ENCODE peak calls at places on chromosomes 2 and 18, in eight cellular contexts. One of them, this sample, is unnamed.

GRCh38 chr2:215505044-215505786 is 69.3 kb upstream of the FN1 start:
- DNase-seq in WTC11: no peak
- DNase-seq in glutamatergic neuron: no peak
- DNase-seq in NCI-H748 treated with DMSO at 0.1 percent for 48 hours: no peak
- DNase-seq in IMR-90: peak
- DNase-seq in amniotic stem cell: no peak
- DNase-seq in nucleus accumbens: no peak
- DNase-seq in HepG2: peak
- DNase-seq in this sample: no peak

GRCh38 chr2:240526521-240526920 is 31.3 kb downstream of the ANKMY1 start:
- DNase-seq in WTC11: no peak
- DNase-seq in glutamatergic neuron: no peak
- DNase-seq in NCI-H748 treated with DMSO at 0.1 percent for 48 hours: no peak
- DNase-seq in IMR-90: no peak
- DNase-seq in amniotic stem cell: no peak
- DNase-seq in nucleus accumbens: no peak
- DNase-seq in HepG2: no peak
- DNase-seq in this sample: no peak

GRCh38 chr2:190469770-190470169 is 61.6 kb downstream of the MFSD6 start:
- DNase-seq in WTC11: no peak
- DNase-seq in glutamatergic neuron: no peak
- DNase-seq in NCI-H748 treated with DMSO at 0.1 percent for 48 hours: peak
- DNase-seq in IMR-90: peak
- DNase-seq in amniotic stem cell: no peak
- DNase-seq in nucleus accumbens: no peak
- DNase-seq in HepG2: no peak
- DNase-seq in this sample: no peak

GRCh38 chr2:71876542-71877451 is 270.9 kb downstream of the CYP26B1 start:
- DNase-seq in WTC11: no peak
- DNase-seq in glutamatergic neuron: no peak
- DNase-seq in NCI-H748 treated with DMSO at 0.1 percent for 48 hours: no peak
- DNase-seq in IMR-90: no peak
- DNase-seq in amniotic stem cell: no peak
- DNase-seq in nucleus accumbens: no peak
- DNase-seq in HepG2: no peak
- DNase-seq in this sample: no peak

GRCh38 chr18:3321133-3321812 is 59.3 kb downstream of the MYL12B start:
- DNase-seq in WTC11: no peak
- DNase-seq in glutamatergic neuron: no peak
- DNase-seq in NCI-H748 treated with DMSO at 0.1 percent for 48 hours: no peak
- DNase-seq in IMR-90: peak
- DNase-seq in amniotic stem cell: peak
- DNase-seq in nucleus accumbens: no peak
- DNase-seq in HepG2: no peak
- DNase-seq in this sample: peak

GRCh38 chr2:25757906-25758305 is 84.5 kb upstream of the DTNB start:
- DNase-seq in WTC11: no peak
- DNase-seq in glutamatergic neuron: no peak
- DNase-seq in NCI-H748 treated with DMSO at 0.1 percent for 48 hours: no peak
- DNase-seq in IMR-90: no peak
- DNase-seq in amniotic stem cell: no peak
- DNase-seq in nucleus accumbens: no peak
- DNase-seq in HepG2: no peak
- DNase-seq in this sample: no peak

GRCh38 chr2:74540291-74540690 is 10.6 kb downstream of the HTRA2 start:
- DNase-seq in WTC11: no peak
- DNase-seq in glutamatergic neuron: no peak
- DNase-seq in NCI-H748 treated with DMSO at 0.1 percent for 48 hours: no peak
- DNase-seq in IMR-90: no peak
- DNase-seq in amniotic stem cell: no peak
- DNase-seq in nucleus accumbens: no peak
- DNase-seq in HepG2: no peak
- DNase-seq in this sample: no peak

GRCh38 chr2:136994793-136995192 is 229.4 kb downstream of the THSD7B start:
- DNase-seq in WTC11: no peak
- DNase-seq in glutamatergic neuron: no peak
- DNase-seq in NCI-H748 treated with DMSO at 0.1 percent for 48 hours: no peak
- DNase-seq in IMR-90: no peak
- DNase-seq in amniotic stem cell: no peak
- DNase-seq in nucleus accumbens: no peak
- DNase-seq in HepG2: no peak
- DNase-seq in this sample: no peak

GRCh38 chr2:9548506-9548905 is 7.1 kb downstream of the ADAM17 start:
- DNase-seq in WTC11: no peak
- DNase-seq in glutamatergic neuron: no peak
- DNase-seq in NCI-H748 treated with DMSO at 0.1 percent for 48 hours: no peak
- DNase-seq in IMR-90: peak
- DNase-seq in amniotic stem cell: no peak
- DNase-seq in nucleus accumbens: no peak
- DNase-seq in HepG2: no peak
- DNase-seq in this sample: no peak